ENCODE peak calls at places on chromosomes 3 and 15, in ten cellular contexts. C is Calu3, N is A549, M is neural crest cell, D is fibroblast of pulmonary artery, X is stomach, J is heart right ventricle, I is uterus, V is heart left ventricle, Y is upper lobe of right lung. R is an unnamed sample.
A peak's percentile ranks its signal among the peaks of the same experiment; 100 is the strongest.

GRCh38 chr3:161800985-161801559 is 304.5 kb downstream of the OTOL1 start:
- DNase-seq in C (no peak), N (no peak), M (no peak), D (no peak), X (no peak), J (no peak), I (no peak), V (no peak), Y (no peak), R (no peak)

GRCh38 chr15:78624651-78625590 is 4.1 kb upstream of the CHRNA3 start:
- DNase-seq in C (no peak), N (no peak), M (no peak), D (no peak), X (peak; percentile 22), J (no peak), I (no peak), V (no peak), Y (peak; percentile 53), R (no peak)

GRCh38 chr3:78139166-78139565 is 1099.3 kb downstream of the ROBO2 start:
- DNase-seq in C (no peak), N (no peak), M (no peak), D (peak; percentile 73), X (no peak), J (no peak), I (no peak), V (no peak), Y (no peak), R (no peak)

GRCh38 chr3:4986611-4987373 is 7.6 kb downstream of the BHLHE40 start:
- DNase-seq in C (peak; percentile 97), N (peak; percentile 91), M (peak; percentile 74), D (peak; percentile 98), X (peak; percentile 98), J (peak; percentile 98), I (peak; percentile 97), V (peak; percentile 98), Y (peak; percentile 98), R (peak; percentile 84)

GRCh38 chr3:138479355-138479964 is 45.0 kb downstream of the ESYT3 start:
- DNase-seq in C (peak; percentile 79), N (peak; percentile 45), M (peak; percentile 60), D (peak; percentile 61), X (no peak), J (no peak), I (no peak), V (no peak), Y (no peak), R (peak; percentile 16)

GRCh38 chr3:179304605-179305004 is 18.2 kb upstream of the ZNF639 start:
- DNase-seq in C (no peak), N (no peak), M (no peak), D (no peak), X (no peak), J (no peak), I (no peak), V (no peak), Y (no peak), R (no peak)

GRCh38 chr3:43862470-43862869 is 171.7 kb downstream of the ABHD5 start:
- DNase-seq in C (no peak), N (no peak), M (no peak), D (no peak), X (no peak), J (no peak), I (no peak), V (no peak), Y (no peak), R (no peak)

GRCh38 chr3:57062119-57062631 is 1.7 kb downstream of the SPATA12 start:
- DNase-seq in C (no peak), N (no peak), M (no peak), D (no peak), X (no peak), J (peak; percentile 11), I (peak; percentile 24), V (peak; percentile 16), Y (no peak), R (no peak)

GRCh38 chr3:141960731-141961130 is 84.3 kb downstream of the ATP1B3 start:
- DNase-seq in C (no peak), N (no peak), M (no peak), D (peak; percentile 51), X (no peak), J (no peak), I (no peak), V (no peak), Y (no peak), R (peak; percentile 11)

GRCh38 chr15:78108300-78109084 is 16.1 kb downstream of the SH2D7 start:
- DNase-seq in C (peak; percentile 92), N (peak; percentile 98), M (peak; percentile 65), D (peak; percentile 89), X (peak; percentile 89), J (peak; percentile 83), I (peak; percentile 78), V (peak; percentile 83), Y (peak; percentile 93), R (peak; percentile 59)

GRCh38 chr3:50237133-50237651 is 1.2 kb downstream of the GNAI2 start:
- DNase-seq in C (no peak), N (no peak), M (no peak), D (peak; percentile 62), X (no peak), J (no peak), I (no peak), V (peak; percentile 58), Y (no peak), R (no peak)

GRCh38 chr15:39407116-39407515 is 173.8 kb upstream of the THBS1 start:
- DNase-seq in C (no peak), N (no peak), M (no peak), D (peak; percentile 16), X (no peak), J (no peak), I (no peak), V (no peak), Y (no peak), R (peak; percentile 84)

GRCh38 chr15:74327756-74328155 is 39.7 kb downstream of the CYP11A1 start:
- DNase-seq in C (no peak), N (no peak), M (no peak), D (no peak), X (no peak), J (no peak), I (no peak), V (no peak), Y (no peak), R (no peak)

GRCh38 chr3:64666171-64666581 is 21.6 kb downstream of the ADAMTS9 start:
- DNase-seq in C (peak; percentile 67), N (no peak), M (no peak), D (no peak), X (no peak), J (peak; percentile 34), I (no peak), V (peak; percentile 45), Y (no peak), R (no peak)

GRCh38 chr15:66459818-66460615 is 37.5 kb downstream of the SNAPC5 start:
- DNase-seq in C (no peak), N (no peak), M (no peak), D (no peak), X (no peak), J (no peak), I (no peak), V (no peak), Y (no peak), R (no peak)

GRCh38 chr15:48334260-48334659 is 3.0 kb downstream of the DUT start:
- DNase-seq in C (no peak), N (no peak), M (no peak), D (no peak), X (no peak), J (no peak), I (no peak), V (no peak), Y (no peak), R (no peak)
- TF ChIP-seq CTCF in C (no peak), N (no peak), M (no peak), D (no peak), X (no peak), J (no peak), I (no peak), V (no peak), Y (no peak), R (no peak)

DNA sequence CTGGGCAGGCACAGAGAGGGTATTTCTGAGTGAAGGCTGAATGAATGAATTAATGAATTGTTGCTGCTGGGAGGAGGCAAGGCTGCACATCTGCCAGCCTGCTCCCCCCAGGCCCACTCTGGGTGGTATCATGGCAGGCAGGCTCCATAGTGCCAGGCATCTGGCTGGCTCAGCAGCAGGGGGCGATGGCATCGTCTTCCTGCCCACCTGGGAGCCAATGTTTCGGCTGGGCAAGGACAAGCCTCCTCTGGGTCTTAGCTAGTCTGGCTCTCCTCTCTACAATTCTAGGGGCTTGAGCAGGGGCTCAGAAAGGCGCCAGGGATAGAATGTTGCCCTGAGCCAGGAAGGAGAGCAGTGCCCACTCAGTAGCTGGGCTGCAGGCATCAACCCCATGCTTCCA is 1.7 kb upstream of the TLR9 start:
- DNase-seq in C (no peak), N (no peak), M (no peak), D (no peak), X (no peak), J (no peak), I (no peak), V (no peak), Y (peak; percentile 34), R (no peak)
- TF ChIP-seq CTCF in C (no peak), N (no peak), M (no peak), D (no peak), X (no peak), J (no peak), I (no peak), V (no peak), Y (no peak), R (peak; percentile 11)

DNA sequence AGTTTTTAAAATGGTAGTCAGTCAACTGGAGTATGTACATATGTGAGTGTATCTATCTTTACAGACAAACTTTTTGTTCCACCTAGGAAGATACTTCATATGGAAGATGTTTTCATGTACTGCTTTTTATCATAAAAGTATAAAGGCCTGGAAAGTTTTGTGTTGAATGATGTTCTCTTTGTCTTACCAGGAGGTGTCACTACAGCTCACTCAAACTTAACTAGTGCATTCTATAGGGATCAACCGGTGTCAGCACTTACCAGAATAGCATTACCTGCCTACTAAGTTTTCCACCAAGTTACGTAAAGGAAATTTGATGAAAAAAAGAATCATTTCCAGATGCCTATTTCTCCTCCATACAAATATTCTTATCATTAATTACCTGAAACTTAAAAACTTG is 522.6 kb upstream of the SEMA6D start:
- DNase-seq in C (no peak), N (no peak), M (no peak), D (peak; percentile 63), X (no peak), J (no peak), I (no peak), V (no peak), Y (no peak), R (no peak)
- TF ChIP-seq CTCF in C (no peak), N (no peak), M (peak; percentile 63), D (peak; percentile 49), X (no peak), J (no peak), I (no peak), V (no peak), Y (no peak), R (peak; percentile 28)

DNA sequence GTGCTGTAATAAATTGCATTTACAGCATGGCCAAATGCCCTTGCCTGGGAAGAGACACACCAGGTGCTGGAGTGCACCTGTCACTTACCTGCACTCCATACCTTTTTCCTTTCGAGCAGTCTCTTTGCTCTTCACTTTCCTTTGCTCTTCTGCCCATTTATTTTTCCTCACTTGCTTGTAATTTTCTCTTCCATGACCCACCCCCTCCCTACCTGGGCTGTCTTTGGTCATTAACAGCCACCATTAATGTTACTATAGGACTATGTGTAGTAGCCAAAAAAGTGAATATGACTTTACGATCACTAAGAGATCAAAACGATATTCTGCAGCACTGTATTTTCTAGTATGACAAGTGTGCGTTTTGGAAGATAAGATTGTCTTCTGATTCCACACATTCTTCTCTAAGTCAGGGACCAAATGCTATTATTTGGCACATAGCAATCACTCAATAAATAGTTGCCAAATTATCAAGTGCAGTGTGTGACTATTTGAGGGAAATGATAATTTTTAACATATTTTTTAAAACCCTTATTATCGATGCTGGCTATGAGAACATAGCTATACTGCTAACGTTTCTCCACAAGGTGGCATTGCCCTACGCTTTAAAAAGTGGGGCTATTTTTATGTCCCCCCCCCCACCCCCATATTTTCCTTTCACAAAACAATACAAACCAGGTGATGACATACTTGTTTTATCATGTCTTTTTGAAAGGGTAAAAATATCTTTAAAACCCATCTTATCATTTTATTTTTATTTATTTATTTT is 114.4 kb downstream of the GHSR start:
- DNase-seq in C (no peak), N (no peak), M (no peak), D (no peak), X (no peak), J (no peak), I (no peak), V (no peak), Y (no peak), R (no peak)
- TF ChIP-seq CTCF in C (peak; percentile 31), N (peak; percentile 18), M (peak; percentile 30), D (peak; percentile 19), X (peak; percentile 10), J (peak; percentile 19), I (no peak), V (no peak), Y (no peak), R (peak; percentile 11)

R was measured in HFF-Myc.